ENCODE peak calls at places on chromosomes 13 and 19, in four cellular contexts. One of them, this sample, is unnamed.

GRCh38 chr19:29576761-29577661 is 29.1 kb upstream of the POP4 start:
- DNase-seq in adrenal gland: no peak
- DNase-seq in A549: no peak
- DNase-seq in tibial artery: no peak
- DNase-seq in this sample: no peak

GRCh38 chr13:113836917-113837553 is 26.8 kb downstream of the GAS6 start:
- DNase-seq in adrenal gland: peak; percentile 74
- DNase-seq in A549: peak; percentile 92
- DNase-seq in tibial artery: peak; percentile 62
- DNase-seq in this sample: no peak

GRCh38 chr19:24073807-24074206 is 13.2 kb upstream of the ZNF254 start:
- DNase-seq in adrenal gland: no peak
- DNase-seq in A549: no peak
- DNase-seq in tibial artery: no peak
- DNase-seq in this sample: no peak

GRCh38 chr19:2578911-2579677 is 103.2 kb downstream of the GADD45B start:
- DNase-seq in tibial artery: peak; percentile 92
- DNase-seq in adrenal gland: peak; percentile 86
- DNase-seq in A549: peak; percentile 94
- DNase-seq in this sample: no peak

GRCh38 chr19:7908742-7909461 is 5.2 kb downstream of the MAP2K7 start:
- DNase-seq in adrenal gland: peak; percentile 29
- DNase-seq in tibial artery: no peak
- DNase-seq in A549: no peak
- DNase-seq in this sample: no peak

GRCh38 chr13:102913924-102914628 is 68.2 kb downstream of the ERCC5 start:
- DNase-seq in adrenal gland: no peak
- DNase-seq in A549: no peak
- DNase-seq in tibial artery: no peak
- DNase-seq in this sample: no peak

GRCh38 chr13:75913925-75914324 is 277.8 kb downstream of the LMO7 start:
- DNase-seq in A549: no peak
- DNase-seq in adrenal gland: no peak
- DNase-seq in tibial artery: no peak
- DNase-seq in this sample: no peak

GRCh38 chr13:94595006-94595942 is 678 bp downstream of the TGDS start:
- DNase-seq in tibial artery: no peak
- DNase-seq in adrenal gland: peak; percentile 21
- DNase-seq in A549: no peak
- DNase-seq in this sample: no peak

GRCh38 chr13:102597029-102598015 is 536 bp downstream of the TPP2 start:
- DNase-seq in A549: peak; percentile 1
- DNase-seq in adrenal gland: peak; percentile 37
- DNase-seq in tibial artery: peak; percentile 30
- DNase-seq in this sample: no peak

GRCh38 chr13:47004022-47004421 is 107.2 kb upstream of the HTR2A start:
- DNase-seq in tibial artery: no peak
- DNase-seq in adrenal gland: peak; percentile 34
- DNase-seq in A549: no peak
- DNase-seq in this sample: no peak

GRCh38 chr19:45638930-45639729 is at the start of gene EML2:
- DNase-seq in A549: peak; percentile 49
- DNase-seq in tibial artery: peak; percentile 23
- DNase-seq in adrenal gland: peak; percentile 59
- DNase-seq in this sample: no peak

GRCh38 chr19:5831152-5831551 is 8.3 kb downstream of the FUT6 start:
- DNase-seq in A549: no peak
- DNase-seq in adrenal gland: no peak
- DNase-seq in tibial artery: no peak
- DNase-seq in this sample: no peak

GRCh38 chr19:29535432-29535831 is 9.6 kb downstream of the VSTM2B start:
- DNase-seq in A549: no peak
- DNase-seq in adrenal gland: no peak
- DNase-seq in tibial artery: no peak
- DNase-seq in this sample: no peak

GRCh38 chr19:5958074-5958850 is 19.7 kb downstream of the RANBP3 start:
- DNase-seq in A549: no peak
- DNase-seq in tibial artery: no peak
- DNase-seq in adrenal gland: no peak
- DNase-seq in this sample: no peak

GRCh38 chr13:30864352-30865130 is 41.5 kb upstream of the MEDAG start:
- DNase-seq in A549: no peak
- DNase-seq in tibial artery: no peak
- DNase-seq in adrenal gland: no peak
- DNase-seq in this sample: no peak

GRCh38 chr19:35805518-35806102 is 7.0 kb downstream of the PRODH2 start:
- DNase-seq in adrenal gland: no peak
- DNase-seq in A549: no peak
- DNase-seq in tibial artery: no peak
- DNase-seq in this sample: no peak

GRCh38 chr13:99955747-99956472 is 15.7 kb downstream of the ZIC5 start:
- DNase-seq in A549: no peak
- DNase-seq in tibial artery: no peak
- DNase-seq in adrenal gland: no peak
- DNase-seq in this sample: no peak

GRCh38 chr13:47310376-47310775 is 413.5 kb upstream of the HTR2A start:
- DNase-seq in A549: no peak
- DNase-seq in tibial artery: no peak
- DNase-seq in adrenal gland: no peak
- DNase-seq in this sample: no peak

GRCh38 chr19:18772620-18773587 is 18.2 kb downstream of the COMP start:
- DNase-seq in A549: no peak
- DNase-seq in tibial artery: no peak
- DNase-seq in adrenal gland: no peak
- DNase-seq in this sample: no peak

GRCh38 chr19:45211751-45212381 is 33.3 kb downstream of the BLOC1S3 start:
- DNase-seq in tibial artery: no peak
- DNase-seq in A549: no peak
- DNase-seq in adrenal gland: peak; percentile 74
- DNase-seq in this sample: no peak

GRCh38 chr19:36169084-36169760 is 17.0 kb upstream of the COX7A1 start:
- DNase-seq in adrenal gland: no peak
- DNase-seq in A549: no peak
- DNase-seq in tibial artery: peak; percentile 31
- DNase-seq in this sample: no peak

GRCh38 chr13:84192125-84192524 is 309.9 kb upstream of the SLITRK1 start:
- DNase-seq in tibial artery: no peak
- DNase-seq in adrenal gland: no peak
- DNase-seq in A549: no peak
- DNase-seq in this sample: no peak

GRCh38 chr13:30510091-30510490 is 44.4 kb upstream of the HMGB1 start:
- DNase-seq in adrenal gland: no peak
- DNase-seq in tibial artery: no peak
- DNase-seq in A549: no peak
- DNase-seq in this sample: no peak

GRCh38 chr19:46725859-46726393 is 9.0 kb upstream of the PRKD2 start:
- DNase-seq in adrenal gland: no peak
- DNase-seq in A549: no peak
- DNase-seq in tibial artery: no peak
- DNase-seq in this sample: no peak

GRCh38 chr19:46727757-46728156 is 10.8 kb upstream of the PRKD2 start:
- DNase-seq in A549: no peak
- DNase-seq in tibial artery: no peak
- DNase-seq in adrenal gland: no peak
- DNase-seq in this sample: no peak

GRCh38 chr19:46726551-46726950 is 9.6 kb upstream of the PRKD2 start:
- DNase-seq in A549: no peak
- DNase-seq in tibial artery: no peak
- DNase-seq in adrenal gland: no peak
- DNase-seq in this sample: no peak

GRCh38 chr19:46728208-46728607 is 11.3 kb upstream of the PRKD2 start:
- DNase-seq in tibial artery: no peak
- DNase-seq in A549: no peak
- DNase-seq in adrenal gland: no peak
- DNase-seq in this sample: no peak

GRCh38 chr19:46727036-46727501 is 10.2 kb upstream of the PRKD2 start:
- DNase-seq in adrenal gland: no peak
- DNase-seq in tibial artery: no peak
- DNase-seq in A549: no peak
- DNase-seq in this sample: no peak
- H3K4me1 ChIP-seq in adrenal gland: peaks cover 44% of the 10 kb centered on the region
- H3K4me1 ChIP-seq in tibial artery: no peaks in the 10 kb centered on the region
- H3K4me1 ChIP-seq in A549: peaks cover 23% of the 10 kb centered on the region
- H3K4me1 ChIP-seq in this sample: peaks cover 15% of the 10 kb centered on the region

GRCh38 chr19:38316477-38317067 is 825 bp upstream of the YIF1B start:
- DNase-seq in A549: no peak
- DNase-seq in adrenal gland: no peak
- DNase-seq in tibial artery: no peak
- DNase-seq in this sample: no peak

GRCh38 chr19:38319421-38320258 is at the start of gene KCNK6:
- DNase-seq in tibial artery: peak; percentile 41
- DNase-seq in A549: no peak
- DNase-seq in adrenal gland: peak; percentile 51
- DNase-seq in this sample: no peak

GRCh38 chr19:38317104-38317612 is 1.4 kb upstream of the YIF1B start:
- DNase-seq in A549: no peak
- DNase-seq in tibial artery: no peak
- DNase-seq in adrenal gland: no peak
- DNase-seq in this sample: no peak

GRCh38 chr19:38320969-38321339 is 1.3 kb downstream of the KCNK6 start:
- DNase-seq in adrenal gland: no peak
- DNase-seq in tibial artery: no peak
- DNase-seq in A549: no peak
- DNase-seq in this sample: no peak

DNA sequence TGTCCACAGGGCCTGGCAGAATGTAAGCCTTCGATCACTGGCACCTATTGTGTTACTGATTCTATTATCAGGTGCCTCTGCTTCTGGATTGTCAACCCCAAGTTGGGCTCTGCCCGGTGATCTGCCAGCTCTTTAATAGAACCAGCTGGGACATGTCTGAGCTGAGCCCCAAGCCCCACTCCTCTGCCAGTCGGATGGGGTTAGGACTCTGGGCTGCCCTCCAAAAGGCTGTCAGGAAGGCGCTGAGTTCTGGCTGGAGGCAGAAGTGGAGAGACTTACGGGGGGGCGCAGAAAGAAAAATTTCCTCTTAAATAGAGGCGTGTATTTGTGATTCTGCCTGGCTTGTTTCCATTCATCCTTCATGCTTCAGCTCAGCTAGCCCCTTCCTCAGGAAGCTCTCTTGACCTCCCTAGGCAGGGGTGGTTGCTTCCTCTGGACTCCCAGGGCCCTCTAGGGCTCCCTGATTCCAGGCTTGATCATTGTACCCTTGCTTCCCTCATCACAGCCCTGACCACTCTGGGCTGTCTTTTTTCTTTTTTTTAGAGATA is 976 bp upstream of the KCNK6 start:
- DNase-seq in A549: no peak
- DNase-seq in tibial artery: no peak
- DNase-seq in adrenal gland: no peak
- DNase-seq in this sample: no peak
- H3K4me1 ChIP-seq in A549: peaks cover 10% of the 10 kb centered on the region
- H3K4me1 ChIP-seq in tibial artery: peaks cover 14% of the 10 kb centered on the region
- H3K4me1 ChIP-seq in adrenal gland: peaks cover 41% of the 10 kb centered on the region
- H3K4me1 ChIP-seq in this sample: peaks cover 95% of the 10 kb centered on the region

GRCh38 chr13:50412046-50412617 is 396.9 kb downstream of the KCNRG start:
- DNase-seq in A549: no peak
- DNase-seq in tibial artery: no peak
- DNase-seq in adrenal gland: no peak
- DNase-seq in this sample: no peak

GRCh38 chr13:50410921-50411712 is 395.9 kb downstream of the KCNRG start:
- DNase-seq in adrenal gland: peak; percentile 60
- DNase-seq in tibial artery: peak; percentile 28
- DNase-seq in A549: peak; percentile 67
- DNase-seq in this sample: no peak

GRCh38 chr13:50406831-50407230 is 391.6 kb downstream of the KCNRG start:
- DNase-seq in A549: no peak
- DNase-seq in tibial artery: no peak
- DNase-seq in adrenal gland: no peak
- DNase-seq in this sample: no peak

GRCh38 chr13:50408068-50408467 is 392.8 kb downstream of the KCNRG start:
- DNase-seq in A549: no peak
- DNase-seq in tibial artery: no peak
- DNase-seq in adrenal gland: no peak
- DNase-seq in this sample: no peak

DNA sequence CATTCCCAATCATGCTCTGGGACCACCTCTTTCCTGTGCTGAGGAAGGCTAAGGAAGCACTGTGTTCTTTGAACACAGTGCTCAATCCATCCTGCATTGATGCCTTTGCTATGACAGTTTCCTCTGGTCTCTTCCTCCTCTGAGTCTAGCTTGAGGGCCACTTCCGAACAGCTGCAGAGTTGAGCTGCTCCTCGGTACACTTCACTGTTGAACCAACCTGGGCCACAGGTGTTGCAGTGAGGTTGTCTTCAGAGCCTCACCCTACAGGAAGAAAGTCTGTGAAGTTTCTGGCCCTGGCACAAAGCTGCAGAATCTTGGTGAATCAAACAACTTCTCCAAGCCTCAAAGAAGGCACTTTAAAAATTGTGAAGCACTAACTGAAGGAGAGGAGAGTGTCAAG is 393.9 kb downstream of the KCNRG start:
- DNase-seq in tibial artery: no peak
- DNase-seq in A549: no peak
- DNase-seq in adrenal gland: no peak
- DNase-seq in this sample: no peak
- H3K4me1 ChIP-seq in tibial artery: peaks cover 15% of the 10 kb centered on the region
- H3K4me1 ChIP-seq in A549: peaks cover 26% of the 10 kb centered on the region
- H3K4me1 ChIP-seq in adrenal gland: peaks cover 10% of the 10 kb centered on the region
- H3K4me1 ChIP-seq in this sample: no peaks in the 10 kb centered on the region

DNA sequence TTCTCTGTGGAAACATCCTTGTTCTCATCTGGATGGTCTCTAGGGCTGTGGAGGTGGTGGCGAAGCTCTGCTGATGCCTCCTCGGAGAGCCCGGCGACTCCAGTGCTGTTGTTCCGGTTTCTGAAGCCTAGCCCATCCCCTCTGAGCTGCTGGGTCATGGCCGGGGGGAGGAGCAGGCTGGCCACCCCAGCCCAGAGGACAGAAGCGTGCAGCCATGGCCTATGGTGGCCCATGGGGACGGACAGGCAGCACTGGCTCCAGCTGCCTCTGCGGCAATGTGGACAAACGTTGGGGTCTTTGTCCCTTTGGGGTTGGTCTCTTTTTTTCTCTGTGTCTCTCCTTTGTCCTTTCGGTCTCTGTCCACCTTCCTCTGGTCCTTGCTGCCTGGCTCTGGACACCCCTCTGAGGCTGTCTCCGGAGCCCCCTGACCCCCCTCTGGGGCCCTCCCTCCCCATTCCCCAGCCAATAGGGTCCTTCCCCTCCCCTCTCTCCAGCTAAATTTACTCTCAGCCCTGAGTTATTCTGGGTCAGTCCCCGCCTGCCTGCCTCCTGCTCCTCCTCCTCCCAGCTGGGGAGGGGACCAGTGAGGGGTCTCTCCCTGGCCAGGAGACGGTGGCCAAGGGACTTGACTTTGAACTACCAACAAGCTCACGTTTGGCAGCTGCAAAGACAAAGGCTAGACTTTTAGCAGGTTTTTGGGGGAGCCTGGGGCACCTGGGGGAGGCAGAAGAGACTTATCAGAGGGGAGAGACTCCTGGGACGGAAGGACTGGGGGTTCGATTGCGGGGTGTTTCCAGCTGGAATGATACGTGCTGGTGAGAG is at the start of gene HRC:
- DNase-seq in A549: no peak
- DNase-seq in adrenal gland: no peak
- DNase-seq in tibial artery: peak; percentile 41
- DNase-seq in this sample: no peak
- H3K4me1 ChIP-seq in A549: peaks cover 21% of the 10 kb centered on the region
- H3K4me1 ChIP-seq in adrenal gland: peaks cover 22% of the 10 kb centered on the region
- H3K4me1 ChIP-seq in tibial artery: peaks cover 39% of the 10 kb centered on the region
- H3K4me1 ChIP-seq in this sample: peaks cover 27% of the 10 kb centered on the region

This sample was measured in esophagus squamous epithelium.